ENCODE peak calls at places on chromosome 13, in nine cellular contexts. One of them, this sample, is unnamed.

GRCh38 chr13:26051231-26052135 is at the start of gene SHISA2:
- DNase-seq in fibroblast of mammary gland: peak; percentile 17
- DNase-seq in GM12865: no peak
- DNase-seq in posterior vena cava: no peak
- DNase-seq in hepatocyte: peak; percentile 77
- DNase-seq in stimulated activated CD4-positive, alpha-beta T cell treated with anti-CD3 and anti-CD28 coated beads, Interleukin-1b, Interleukin-23, amount 100 ng/mL, for 1 hour: no peak
- DNase-seq in endothelial cell: peak; percentile 45
- DNase-seq in HTR-8/SVneo: peak; percentile 65
- DNase-seq in smooth muscle cell of the brain vasculature: no peak
- DNase-seq in this sample: peak; percentile 80

GRCh38 chr13:24161980-24162517 is 1.5 kb downstream of the SPATA13 start:
- DNase-seq in hepatocyte: no peak
- DNase-seq in endothelial cell: no peak
- DNase-seq in HTR-8/SVneo: no peak
- DNase-seq in posterior vena cava: no peak
- DNase-seq in smooth muscle cell of the brain vasculature: no peak
- DNase-seq in fibroblast of mammary gland: no peak
- DNase-seq in GM12865: no peak
- DNase-seq in stimulated activated CD4-positive, alpha-beta T cell treated with anti-CD3 and anti-CD28 coated beads, Interleukin-1b, Interleukin-23, amount 100 ng/mL, for 1 hour: no peak
- DNase-seq in this sample: no peak

GRCh38 chr13:73803997-73804396 is 330.2 kb downstream of the KLF12 start:
- DNase-seq in posterior vena cava: no peak
- DNase-seq in fibroblast of mammary gland: peak; percentile 70
- DNase-seq in HTR-8/SVneo: no peak
- DNase-seq in stimulated activated CD4-positive, alpha-beta T cell treated with anti-CD3 and anti-CD28 coated beads, Interleukin-1b, Interleukin-23, amount 100 ng/mL, for 1 hour: no peak
- DNase-seq in GM12865: no peak
- DNase-seq in smooth muscle cell of the brain vasculature: no peak
- DNase-seq in hepatocyte: no peak
- DNase-seq in endothelial cell: no peak
- DNase-seq in this sample: no peak

GRCh38 chr13:44364601-44365000 is 9.0 kb upstream of the SERP2 start:
- DNase-seq in HTR-8/SVneo: peak; percentile 22
- DNase-seq in stimulated activated CD4-positive, alpha-beta T cell treated with anti-CD3 and anti-CD28 coated beads, Interleukin-1b, Interleukin-23, amount 100 ng/mL, for 1 hour: no peak
- DNase-seq in GM12865: no peak
- DNase-seq in hepatocyte: no peak
- DNase-seq in endothelial cell: no peak
- DNase-seq in smooth muscle cell of the brain vasculature: no peak
- DNase-seq in fibroblast of mammary gland: peak; percentile 76
- DNase-seq in posterior vena cava: no peak
- DNase-seq in this sample: no peak

GRCh38 chr13:111278711-111279110 is 41.7 kb upstream of the TEX29 start:
- DNase-seq in GM12865: no peak
- DNase-seq in smooth muscle cell of the brain vasculature: no peak
- DNase-seq in posterior vena cava: no peak
- DNase-seq in HTR-8/SVneo: no peak
- DNase-seq in hepatocyte: no peak
- DNase-seq in endothelial cell: no peak
- DNase-seq in stimulated activated CD4-positive, alpha-beta T cell treated with anti-CD3 and anti-CD28 coated beads, Interleukin-1b, Interleukin-23, amount 100 ng/mL, for 1 hour: no peak
- DNase-seq in fibroblast of mammary gland: no peak
- DNase-seq in this sample: no peak

GRCh38 chr13:103188688-103189326 is 122.6 kb upstream of the SLC10A2 start:
- DNase-seq in smooth muscle cell of the brain vasculature: no peak
- DNase-seq in endothelial cell: no peak
- DNase-seq in hepatocyte: peak; percentile 47
- DNase-seq in fibroblast of mammary gland: peak; percentile 23
- DNase-seq in stimulated activated CD4-positive, alpha-beta T cell treated with anti-CD3 and anti-CD28 coated beads, Interleukin-1b, Interleukin-23, amount 100 ng/mL, for 1 hour: no peak
- DNase-seq in posterior vena cava: no peak
- DNase-seq in GM12865: peak; percentile 41
- DNase-seq in HTR-8/SVneo: no peak
- DNase-seq in this sample: no peak

GRCh38 chr13:36764957-36765356 is 54.1 kb upstream of the RFXAP start:
- DNase-seq in smooth muscle cell of the brain vasculature: no peak
- DNase-seq in endothelial cell: no peak
- DNase-seq in hepatocyte: no peak
- DNase-seq in GM12865: no peak
- DNase-seq in posterior vena cava: no peak
- DNase-seq in HTR-8/SVneo: no peak
- DNase-seq in fibroblast of mammary gland: no peak
- DNase-seq in stimulated activated CD4-positive, alpha-beta T cell treated with anti-CD3 and anti-CD28 coated beads, Interleukin-1b, Interleukin-23, amount 100 ng/mL, for 1 hour: no peak
- DNase-seq in this sample: no peak

GRCh38 chr13:70817571-70817970 is 709.3 kb upstream of the KLHL1 start:
- DNase-seq in endothelial cell: no peak
- DNase-seq in posterior vena cava: no peak
- DNase-seq in HTR-8/SVneo: no peak
- DNase-seq in smooth muscle cell of the brain vasculature: no peak
- DNase-seq in GM12865: no peak
- DNase-seq in stimulated activated CD4-positive, alpha-beta T cell treated with anti-CD3 and anti-CD28 coated beads, Interleukin-1b, Interleukin-23, amount 100 ng/mL, for 1 hour: no peak
- DNase-seq in fibroblast of mammary gland: no peak
- DNase-seq in hepatocyte: no peak
- DNase-seq in this sample: no peak